ENCODE peak calls at places on chromosomes 16 and 17, in nine cellular contexts. A is A549; P is HFF-Myc; X is PC-3; V is heart left ventricle; H is uterus; Z is effector memory CD4-positive, alpha-beta T cell; G is AG09309; M is cardiac fibroblast. B is an unnamed sample.

GRCh38 chr17:46135126-46135812 is 58.0 kb downstream of the KANSL1 start:
- DNase-seq in G (no peak), X (no peak), H (no peak), Z (no peak), M (no peak), A (no peak), V (no peak), P (no peak), B (no peak)

GRCh38 chr16:10250137-10250850 is 68.1 kb upstream of the GRIN2A start:
- DNase-seq in P (no peak), V (no peak), H (no peak), M (no peak), G (no peak), X (peak), Z (no peak), A (no peak), B (no peak)

GRCh38 chr16:3283525-3284447 is 495 bp downstream of the ZNF263 start:
- DNase-seq in M (peak), V (peak), P (no peak), Z (no peak), H (peak), G (no peak), X (no peak), A (no peak), B (no peak)

GRCh38 chr16:53893731-53894435 is 189.9 kb downstream of the FTO start:
- DNase-seq in X (peak), V (peak), A (peak), M (peak), Z (no peak), G (peak), H (peak), P (peak), B (peak)

GRCh38 chr17:27952366-27952765 is 59.2 kb upstream of the LYRM9 start:
- DNase-seq in V (no peak), A (no peak), M (no peak), H (no peak), Z (no peak), P (no peak), X (no peak), G (no peak), B (no peak)

GRCh38 chr16:87499189-87499486 is 6.3 kb upstream of the ZCCHC14 start:
- DNase-seq in Z (no peak), G (peak), V (no peak), M (peak), X (peak), A (peak), P (no peak), H (no peak), B (peak)

GRCh38 chr17:48995332-48995870 is 1.8 kb upstream of the IGF2BP1 start:
- DNase-seq in A (peak), V (no peak), P (no peak), G (no peak), H (no peak), M (no peak), Z (no peak), X (no peak), B (no peak)

GRCh38 chr16:11726008-11726407 is 16.6 kb downstream of the TXNDC11 start:
- DNase-seq in M (no peak), H (no peak), X (no peak), V (no peak), A (no peak), Z (no peak), P (no peak), G (no peak), B (no peak)

GRCh38 chr16:57808589-57808988 is 6.3 kb upstream of the KIFC3 start:
- DNase-seq in P (no peak), H (no peak), M (no peak), Z (no peak), X (no peak), A (no peak), V (no peak), G (no peak), B (no peak)

GRCh38 chr17:82683534-82683933 is 15.0 kb downstream of the RAB40B start:
- DNase-seq in A (no peak), X (no peak), V (no peak), Z (no peak), G (no peak), H (no peak), M (no peak), P (no peak), B (no peak)

GRCh38 chr16:57775661-57776469 is 26.4 kb downstream of the KIFC3 start:
- DNase-seq in P (no peak), X (no peak), Z (no peak), A (peak), V (peak), H (no peak), G (no peak), M (no peak), B (no peak)

GRCh38 chr16:89844739-89845339 is 16.6 kb downstream of the SPIRE2 start:
- DNase-seq in P (no peak), A (no peak), Z (no peak), V (no peak), M (no peak), G (no peak), X (no peak), H (no peak), B (no peak)

GRCh38 chr16:80968386-80969113 is 38.1 kb downstream of the CMC2 start:
- DNase-seq in G (no peak), P (no peak), V (no peak), Z (no peak), X (peak), M (peak), A (peak), H (no peak), B (no peak)

GRCh38 chr16:2748757-2749455 is 3.5 kb upstream of the SRRM2 start:
- DNase-seq in G (no peak), M (no peak), X (no peak), Z (no peak), A (no peak), P (no peak), H (no peak), V (no peak), B (no peak)

GRCh38 chr17:4953461-4953961 is 2.6 kb downstream of the ENO3 start:
- DNase-seq in V (no peak), A (no peak), X (no peak), M (peak), H (no peak), P (no peak), G (peak), Z (no peak), B (no peak)

GRCh38 chr16:85014311-85014710 is 3.0 kb upstream of the ZDHHC7 start:
- DNase-seq in X (no peak), M (no peak), H (no peak), Z (no peak), P (no peak), G (no peak), V (no peak), A (no peak), B (no peak)

DNA sequence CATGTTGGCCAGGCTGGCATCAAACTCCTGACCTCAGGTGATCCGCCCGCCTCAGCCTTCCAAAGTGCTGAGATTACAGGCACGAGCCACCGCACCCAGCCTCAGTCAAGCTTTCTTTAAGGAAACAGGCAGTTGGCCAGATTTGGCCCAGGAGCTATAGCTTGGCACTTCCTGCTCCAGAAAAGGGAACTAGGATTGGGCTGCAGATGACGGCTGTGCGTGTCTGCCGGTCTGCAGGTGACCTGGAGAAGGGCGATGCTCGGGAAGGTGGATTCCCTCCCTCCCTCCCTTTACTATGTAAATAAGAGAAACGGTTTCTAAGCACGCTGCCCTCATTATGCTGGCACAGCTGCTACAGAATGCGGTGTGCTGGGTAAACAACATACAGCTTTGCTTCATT is 215.9 kb downstream of the RPTOR start:
- DNase-seq in M (no peak), H (no peak), P (no peak), X (peak), G (no peak), A (no peak), Z (no peak), V (no peak), B (no peak)
- H3K4me3 ChIP-seq in M (no peak), H (no peak), P (no peak), X (peak), G (no peak), A (no peak), Z (no peak), V (no peak), B (no peak)

GRCh38 chr17:77456951-77457548 is 316.3 kb downstream of the SEC14L1 start:
- DNase-seq in P (no peak), M (no peak), G (no peak), A (no peak), H (no peak), X (no peak), V (no peak), Z (no peak), B (no peak)
- H3K4me3 ChIP-seq in P (no peak), M (no peak), G (no peak), A (no peak), H (no peak), X (no peak), V (no peak), Z (peak), B (no peak)

DNA sequence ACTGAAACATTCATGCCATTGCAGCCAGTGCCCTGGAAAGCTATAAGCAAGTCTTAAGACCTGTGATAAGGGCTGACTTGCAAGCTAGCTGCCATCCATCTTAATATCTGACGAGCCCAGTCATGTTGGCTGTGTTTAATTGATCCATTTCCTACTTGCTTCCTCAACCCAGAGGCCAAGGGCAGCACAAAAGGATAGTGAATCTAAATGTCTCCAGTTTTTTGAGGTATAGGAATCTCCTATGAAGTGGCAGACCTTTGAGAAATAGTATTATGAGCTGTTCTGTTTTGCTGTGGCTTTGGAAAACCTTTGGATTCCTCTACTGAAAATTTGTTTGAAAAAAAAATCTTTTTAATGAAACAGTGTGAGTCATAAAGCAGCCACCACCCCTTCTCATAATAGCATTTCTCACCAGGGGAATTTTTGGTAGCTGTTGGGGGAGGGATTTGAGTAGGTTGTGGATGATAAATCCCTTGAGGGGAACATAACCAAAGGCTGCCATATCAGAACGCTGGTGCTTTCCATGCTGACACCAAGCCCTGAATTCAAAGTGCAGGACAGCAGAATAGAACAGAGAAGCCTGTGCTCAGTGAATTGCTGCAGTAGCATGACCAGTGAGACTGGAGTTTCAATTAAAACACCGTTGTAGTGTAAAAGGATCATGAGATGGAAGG is 12.9 kb downstream of the ZNRF1 start:
- DNase-seq in A (peak), X (peak), M (peak), P (peak), V (no peak), Z (peak), H (peak), G (peak), B (peak)
- H3K4me3 ChIP-seq in A (no peak), X (peak), M (no peak), P (no peak), V (peak), Z (no peak), H (no peak), G (no peak), B (no peak)

DNA sequence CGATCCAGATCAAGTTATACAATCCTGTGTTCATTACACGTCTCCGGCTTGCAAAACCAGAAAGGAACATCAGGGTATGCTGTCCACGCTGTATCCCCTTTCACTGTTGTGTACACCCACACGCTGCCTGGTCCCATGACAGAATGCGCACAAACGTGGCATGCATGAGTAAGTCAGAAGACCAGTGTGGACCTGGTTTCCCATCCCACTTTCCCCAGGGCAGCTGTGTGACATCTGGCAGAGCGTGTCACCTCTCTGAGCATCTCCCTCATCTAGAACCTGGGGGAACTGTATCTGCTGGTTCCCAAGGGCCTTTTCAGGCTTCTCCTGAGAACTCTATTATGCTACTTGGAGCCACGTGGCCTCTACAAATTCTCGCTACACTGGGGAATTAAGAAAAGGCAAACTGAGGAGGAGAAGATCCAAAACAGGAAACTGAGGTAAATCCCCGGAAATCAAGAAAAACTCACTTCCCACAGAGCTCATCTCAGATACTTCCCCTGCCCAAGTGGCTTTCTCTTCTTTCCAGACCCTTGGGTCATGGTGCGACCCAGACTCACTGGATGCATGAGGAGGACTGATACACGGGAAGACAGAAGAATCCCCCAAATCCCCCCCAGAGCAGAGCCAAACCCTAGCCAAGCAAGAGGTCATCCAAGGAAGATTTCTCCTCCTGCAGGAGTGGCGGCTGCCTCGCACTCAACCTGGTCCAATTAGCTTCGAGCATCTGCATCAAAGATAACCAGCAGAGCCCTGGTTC is 139.3 kb downstream of the GAS7 start:
- DNase-seq in A (no peak), G (no peak), M (no peak), Z (no peak), P (no peak), X (no peak), H (no peak), V (peak), B (no peak)
- H3K4me3 ChIP-seq in A (no peak), G (no peak), M (no peak), Z (no peak), P (no peak), X (no peak), H (no peak), V (no peak), B (no peak)

DNA sequence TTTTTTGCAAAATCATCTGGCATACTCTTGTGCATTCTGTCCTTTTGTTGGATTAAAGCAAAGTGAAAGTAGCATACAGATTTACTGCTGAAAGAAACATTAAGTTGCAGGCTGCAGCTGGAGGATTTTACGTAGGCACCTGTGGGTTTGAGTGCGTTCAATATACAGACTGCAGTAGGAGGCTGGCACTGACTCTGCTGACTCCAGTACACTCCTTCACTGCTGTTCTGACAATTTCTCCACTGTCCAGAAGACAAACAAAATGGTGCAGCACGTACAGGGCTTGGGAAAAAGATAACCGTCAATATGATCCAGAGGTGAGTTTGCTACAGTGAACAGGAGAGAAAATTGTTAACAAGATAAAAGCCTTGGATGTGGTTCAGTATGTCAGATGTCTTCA is 73.3 kb downstream of the TANC2 start:
- DNase-seq in A (peak), G (no peak), Z (no peak), H (no peak), P (no peak), M (no peak), X (peak), V (no peak), B (no peak)
- H3K4me3 ChIP-seq in A (peak), G (no peak), Z (no peak), H (no peak), P (no peak), M (peak), X (peak), V (peak), B (no peak)

DNA sequence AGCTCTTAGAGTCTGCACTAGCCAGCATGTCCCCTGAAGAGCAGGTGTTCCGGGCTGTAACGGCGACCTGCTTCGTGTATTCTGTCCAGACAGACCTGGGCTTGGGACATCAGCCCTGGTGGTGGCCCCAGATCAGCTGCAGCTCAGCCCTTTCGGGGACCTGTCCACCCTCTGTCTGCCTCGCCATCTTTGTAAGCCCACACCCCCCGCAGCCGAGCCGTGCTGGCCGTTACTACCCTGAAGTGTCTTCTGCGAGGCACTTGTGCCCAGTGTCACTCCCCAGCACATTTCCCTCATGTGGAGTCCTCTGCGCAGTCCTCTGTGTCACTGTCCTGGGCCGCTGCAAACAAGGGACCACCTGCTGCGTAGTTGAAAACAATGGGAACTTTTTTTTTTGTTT is 10.4 kb downstream of the CARD14 start:
- DNase-seq in H (no peak), Z (no peak), X (no peak), M (no peak), P (no peak), G (no peak), V (no peak), A (no peak), B (no peak)
- H3K4me3 ChIP-seq in H (no peak), Z (no peak), X (no peak), M (no peak), P (no peak), G (no peak), V (no peak), A (no peak), B (no peak)

DNA sequence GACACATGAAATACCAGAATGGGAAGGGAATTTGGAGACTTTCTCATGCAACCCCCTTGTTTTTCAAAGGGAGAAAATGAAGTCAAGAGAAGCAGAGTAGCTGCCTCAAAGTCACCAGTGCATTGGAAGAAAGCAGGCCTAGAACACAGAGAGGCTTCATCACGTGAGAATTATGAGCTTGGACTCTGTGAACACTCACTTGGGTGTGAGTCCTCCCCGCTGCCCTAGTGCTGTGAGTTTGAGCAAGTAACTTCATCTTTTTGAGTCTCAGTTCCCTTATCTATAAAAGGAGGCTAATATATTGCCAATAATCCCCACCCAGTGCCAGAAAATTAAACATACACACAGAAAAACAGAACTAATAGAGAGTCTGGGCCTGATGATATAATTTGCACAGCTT is 315.8 kb downstream of the XYLT1 start:
- DNase-seq in X (no peak), H (no peak), A (no peak), P (no peak), V (no peak), M (no peak), Z (no peak), G (no peak), B (no peak)
- H3K4me3 ChIP-seq in X (no peak), H (no peak), A (no peak), P (no peak), V (no peak), M (no peak), Z (no peak), G (no peak), B (no peak)

DNA sequence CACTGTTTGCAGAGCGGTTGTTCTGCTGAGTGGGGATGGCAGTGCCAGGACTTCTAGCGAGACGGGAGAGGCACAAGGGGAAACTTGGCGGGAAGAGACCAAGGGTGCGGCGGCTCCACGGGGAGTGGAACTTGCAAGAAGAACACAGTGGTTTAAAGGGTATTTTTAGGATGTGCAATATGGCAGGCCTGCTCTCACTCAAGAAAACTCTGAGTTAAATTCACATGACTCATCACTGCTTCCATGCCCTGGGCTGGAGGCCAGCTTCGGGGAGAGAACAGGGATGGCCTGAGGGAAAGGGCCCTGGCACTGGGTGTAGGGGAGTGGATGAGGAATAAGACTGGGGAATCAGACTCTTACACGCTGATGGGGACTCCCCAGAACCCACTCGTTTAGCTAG is 13.3 kb upstream of the CD300LD start:
- DNase-seq in X (peak), P (no peak), G (peak), H (peak), M (peak), V (peak), A (peak), Z (no peak), B (peak)
- H3K4me3 ChIP-seq in X (no peak), P (no peak), G (no peak), H (no peak), M (no peak), V (no peak), A (no peak), Z (no peak), B (no peak)

B was measured in skeletal muscle cell.